ENCODE peak calls at places on chromosomes 7 and 10, in six cellular contexts. One of them, this sample, is unnamed.

GRCh38 chr10:126171555-126171954 is 216.7 kb downstream of the ADAM12 start:
- DNase-seq in KBM-7: no peak
- DNase-seq in GM12865: no peak
- DNase-seq in stimulated activated effector memory CD8-positive, alpha-beta T cell treated with anti-CD3 and anti-CD28 coated beads, Interleukin-12 subunit alpha, Interleukin-12 subunit beta, amount 100 ng/mL, for 72 hours: no peak
- DNase-seq in left lung: no peak
- DNase-seq in stimulated activated CD4-positive, alpha-beta T cell treated with anti-CD3 and anti-CD28 coated beads, Interleukin-4, amount 100 ng/mL, for 48 hours: no peak
- DNase-seq in this sample: no peak

GRCh38 chr7:139205843-139206242 is 25.2 kb upstream of the UBN2 start:
- DNase-seq in GM12865: no peak
- DNase-seq in stimulated activated effector memory CD8-positive, alpha-beta T cell treated with anti-CD3 and anti-CD28 coated beads, Interleukin-12 subunit alpha, Interleukin-12 subunit beta, amount 100 ng/mL, for 72 hours: no peak
- DNase-seq in left lung: no peak
- DNase-seq in KBM-7: no peak
- DNase-seq in stimulated activated CD4-positive, alpha-beta T cell treated with anti-CD3 and anti-CD28 coated beads, Interleukin-4, amount 100 ng/mL, for 48 hours: no peak
- DNase-seq in this sample: no peak

GRCh38 chr7:130740617-130741016 is 6.6 kb upstream of the KLF14 start:
- DNase-seq in GM12865: no peak
- DNase-seq in KBM-7: no peak
- DNase-seq in stimulated activated CD4-positive, alpha-beta T cell treated with anti-CD3 and anti-CD28 coated beads, Interleukin-4, amount 100 ng/mL, for 48 hours: no peak
- DNase-seq in left lung: no peak
- DNase-seq in stimulated activated effector memory CD8-positive, alpha-beta T cell treated with anti-CD3 and anti-CD28 coated beads, Interleukin-12 subunit alpha, Interleukin-12 subunit beta, amount 100 ng/mL, for 72 hours: no peak
- DNase-seq in this sample: no peak

GRCh38 chr10:90047243-90047729 is 345.9 kb downstream of the KIF20B start:
- DNase-seq in left lung: no peak
- DNase-seq in GM12865: peak; percentile 81
- DNase-seq in stimulated activated effector memory CD8-positive, alpha-beta T cell treated with anti-CD3 and anti-CD28 coated beads, Interleukin-12 subunit alpha, Interleukin-12 subunit beta, amount 100 ng/mL, for 72 hours: no peak
- DNase-seq in stimulated activated CD4-positive, alpha-beta T cell treated with anti-CD3 and anti-CD28 coated beads, Interleukin-4, amount 100 ng/mL, for 48 hours: no peak
- DNase-seq in KBM-7: no peak
- DNase-seq in this sample: no peak

GRCh38 chr10:14749051-14749809 is 25.5 kb downstream of the FAM107B start:
- DNase-seq in stimulated activated CD4-positive, alpha-beta T cell treated with anti-CD3 and anti-CD28 coated beads, Interleukin-4, amount 100 ng/mL, for 48 hours: no peak
- DNase-seq in stimulated activated effector memory CD8-positive, alpha-beta T cell treated with anti-CD3 and anti-CD28 coated beads, Interleukin-12 subunit alpha, Interleukin-12 subunit beta, amount 100 ng/mL, for 72 hours: no peak
- DNase-seq in left lung: no peak
- DNase-seq in GM12865: peak; percentile 16
- DNase-seq in KBM-7: peak; percentile 27
- DNase-seq in this sample: no peak

GRCh38 chr7:73810991-73811360 is 19.8 kb upstream of the CLDN4 start:
- DNase-seq in left lung: no peak
- DNase-seq in GM12865: no peak
- DNase-seq in KBM-7: no peak
- DNase-seq in stimulated activated CD4-positive, alpha-beta T cell treated with anti-CD3 and anti-CD28 coated beads, Interleukin-4, amount 100 ng/mL, for 48 hours: no peak
- DNase-seq in stimulated activated effector memory CD8-positive, alpha-beta T cell treated with anti-CD3 and anti-CD28 coated beads, Interleukin-12 subunit alpha, Interleukin-12 subunit beta, amount 100 ng/mL, for 72 hours: no peak
- DNase-seq in this sample: peak; percentile 62

GRCh38 chr7:133828906-133829305 is 298.2 kb upstream of the LRGUK start:
- DNase-seq in stimulated activated effector memory CD8-positive, alpha-beta T cell treated with anti-CD3 and anti-CD28 coated beads, Interleukin-12 subunit alpha, Interleukin-12 subunit beta, amount 100 ng/mL, for 72 hours: no peak
- DNase-seq in KBM-7: no peak
- DNase-seq in left lung: no peak
- DNase-seq in GM12865: no peak
- DNase-seq in stimulated activated CD4-positive, alpha-beta T cell treated with anti-CD3 and anti-CD28 coated beads, Interleukin-4, amount 100 ng/mL, for 48 hours: no peak
- DNase-seq in this sample: no peak

GRCh38 chr10:71825217-71825616 is 25.8 kb downstream of the PSAP start:
- DNase-seq in stimulated activated CD4-positive, alpha-beta T cell treated with anti-CD3 and anti-CD28 coated beads, Interleukin-4, amount 100 ng/mL, for 48 hours: no peak
- DNase-seq in GM12865: no peak
- DNase-seq in stimulated activated effector memory CD8-positive, alpha-beta T cell treated with anti-CD3 and anti-CD28 coated beads, Interleukin-12 subunit alpha, Interleukin-12 subunit beta, amount 100 ng/mL, for 72 hours: no peak
- DNase-seq in left lung: no peak
- DNase-seq in KBM-7: no peak
- DNase-seq in this sample: no peak

GRCh38 chr10:96803265-96803664 is 28.8 kb upstream of the LCOR start:
- DNase-seq in stimulated activated CD4-positive, alpha-beta T cell treated with anti-CD3 and anti-CD28 coated beads, Interleukin-4, amount 100 ng/mL, for 48 hours: no peak
- DNase-seq in KBM-7: no peak
- DNase-seq in GM12865: no peak
- DNase-seq in stimulated activated effector memory CD8-positive, alpha-beta T cell treated with anti-CD3 and anti-CD28 coated beads, Interleukin-12 subunit alpha, Interleukin-12 subunit beta, amount 100 ng/mL, for 72 hours: no peak
- DNase-seq in left lung: no peak
- DNase-seq in this sample: no peak

GRCh38 chr7:50869108-50869716 is 86.5 kb upstream of the GRB10 start:
- DNase-seq in GM12865: no peak
- DNase-seq in left lung: no peak
- DNase-seq in stimulated activated CD4-positive, alpha-beta T cell treated with anti-CD3 and anti-CD28 coated beads, Interleukin-4, amount 100 ng/mL, for 48 hours: no peak
- DNase-seq in stimulated activated effector memory CD8-positive, alpha-beta T cell treated with anti-CD3 and anti-CD28 coated beads, Interleukin-12 subunit alpha, Interleukin-12 subunit beta, amount 100 ng/mL, for 72 hours: no peak
- DNase-seq in KBM-7: no peak
- DNase-seq in this sample: no peak

GRCh38 chr10:127027786-127028185 is 122.6 kb downstream of the DOCK1 start:
- DNase-seq in GM12865: no peak
- DNase-seq in KBM-7: no peak
- DNase-seq in stimulated activated effector memory CD8-positive, alpha-beta T cell treated with anti-CD3 and anti-CD28 coated beads, Interleukin-12 subunit alpha, Interleukin-12 subunit beta, amount 100 ng/mL, for 72 hours: no peak
- DNase-seq in stimulated activated CD4-positive, alpha-beta T cell treated with anti-CD3 and anti-CD28 coated beads, Interleukin-4, amount 100 ng/mL, for 48 hours: no peak
- DNase-seq in left lung: peak; percentile 28
- DNase-seq in this sample: no peak

GRCh38 chr7:117587931-117588330 is 108.1 kb downstream of the CFTR start:
- DNase-seq in left lung: no peak
- DNase-seq in stimulated activated CD4-positive, alpha-beta T cell treated with anti-CD3 and anti-CD28 coated beads, Interleukin-4, amount 100 ng/mL, for 48 hours: no peak
- DNase-seq in GM12865: no peak
- DNase-seq in stimulated activated effector memory CD8-positive, alpha-beta T cell treated with anti-CD3 and anti-CD28 coated beads, Interleukin-12 subunit alpha, Interleukin-12 subunit beta, amount 100 ng/mL, for 72 hours: no peak
- DNase-seq in KBM-7: no peak
- DNase-seq in this sample: no peak